ENCODE peak calls at places on chromosomes 2 and 18, in four cellular contexts. R is astrocyte of the spinal cord, U is fibroblast of the aortic adventitia, O is fibroblast of pulmonary artery. G is an unnamed sample.

GRCh38 chr18:12741351-12741750 is 38.5 kb downstream of the PSMG2 start:
- DNase-seq in R (peak; percentile 25), U (peak; percentile 53), O (peak; percentile 9), G (peak; percentile 72)

GRCh38 chr2:221529943-221530652 is 42.0 kb downstream of the EPHA4 start:
- DNase-seq in R (peak; percentile 77), U (peak; percentile 39), O (peak; percentile 58), G (peak; percentile 63)

GRCh38 chr2:172783091-172783898 is 47.6 kb downstream of the RAPGEF4 start:
- DNase-seq in R (peak; percentile 98), U (peak; percentile 82), O (peak; percentile 77), G (peak; percentile 91)

GRCh38 chr2:163983911-163984310 is 248.1 kb upstream of the FIGN start:
- DNase-seq in R (no peak), U (no peak), O (no peak), G (no peak)

GRCh38 chr2:70569559-70569958 is 15.9 kb upstream of the TGFA start:
- DNase-seq in R (no peak), U (no peak), O (no peak), G (no peak)

GRCh38 chr2:101474752-101475384 is at the start of gene RFX8:
- DNase-seq in R (peak; percentile 91), U (peak; percentile 90), O (peak; percentile 86), G (peak; percentile 84)

GRCh38 chr2:48287971-48288370 is 242.0 kb upstream of the STON1 start:
- DNase-seq in R (no peak), U (no peak), O (no peak), G (no peak)

GRCh38 chr2:27720004-27720551 is 51.4 kb upstream of the MRPL33 start:
- DNase-seq in R (peak; percentile 94), U (peak; percentile 91), O (peak; percentile 94), G (peak; percentile 90)

GRCh38 chr2:222887124-222887523 is 26.3 kb downstream of the ACSL3 start:
- DNase-seq in R (no peak), U (no peak), O (no peak), G (no peak)

GRCh38 chr2:129606496-129607270 is 372.8 kb upstream of the RAB6C start:
- DNase-seq in R (no peak), U (no peak), O (no peak), G (peak; percentile 50)

GRCh38 chr2:42095923-42096408 is 48.1 kb downstream of the PKDCC start:
- DNase-seq in R (peak; percentile 83), U (peak; percentile 90), O (peak; percentile 89), G (peak; percentile 91)

GRCh38 chr2:64873472-64873924 is 115.7 kb upstream of the SLC1A4 start:
- DNase-seq in R (peak; percentile 50), U (peak; percentile 54), O (peak; percentile 55), G (peak; percentile 49)

GRCh38 chr2:31383471-31384153 is 30.9 kb downstream of the XDH start:
- DNase-seq in R (peak; percentile 49), U (peak; percentile 28), O (peak; percentile 29), G (peak; percentile 24)

GRCh38 chr2:54471221-54471711 is 15.1 kb downstream of the SPTBN1 start:
- DNase-seq in R (peak; percentile 64), U (peak; percentile 92), O (peak; percentile 90), G (peak; percentile 89)

GRCh38 chr18:2570772-2571199 is 519 bp downstream of the METTL4 start:
- DNase-seq in R (peak; percentile 79), U (peak; percentile 72), O (peak; percentile 71), G (peak; percentile 70)

GRCh38 chr2:127637725-127638252 is 8.2 kb upstream of the GPR17 start:
- DNase-seq in R (peak; percentile 66), U (peak; percentile 80), O (peak; percentile 74), G (peak; percentile 62)

GRCh38 chr18:59478591-59478990 is 119.5 kb upstream of the LMAN1 start:
- DNase-seq in R (peak; percentile 18), U (peak; percentile 68), O (no peak), G (peak; percentile 21)

GRCh38 chr2:240506406-240507059 is 51.3 kb downstream of the ANKMY1 start:
- DNase-seq in R (no peak), U (no peak), O (no peak), G (no peak)

GRCh38 chr2:224922142-224922727 is 120.0 kb downstream of the DOCK10 start:
- DNase-seq in R (peak; percentile 66), U (no peak), O (no peak), G (peak; percentile 48)

GRCh38 chr2:212494413-212495020 is 44.1 kb downstream of the ERBB4 start:
- DNase-seq in R (no peak), U (peak; percentile 15), O (no peak), G (no peak)

GRCh38 chr2:61357681-61358080 is 113.2 kb downstream of the USP34 start:
- DNase-seq in R (no peak), U (no peak), O (peak; percentile 24), G (peak; percentile 37)

GRCh38 chr2:39618736-39619135 is 47.0 kb upstream of the TMEM178A start:
- DNase-seq in R (no peak), U (no peak), O (no peak), G (no peak)

GRCh38 chr2:37672870-37673184 is 1.4 kb upstream of the CDC42EP3 start:
- DNase-seq in R (no peak), U (peak; percentile 48), O (no peak), G (peak; percentile 31)

GRCh38 chr2:132538331-132538855 is 121.8 kb downstream of the GPR39 start:
- DNase-seq in R (no peak), U (no peak), O (no peak), G (no peak)

GRCh38 chr2:181122601-181123000 is 142.2 kb downstream of the UBE2E3 start:
- DNase-seq in R (no peak), U (no peak), O (no peak), G (no peak)

GRCh38 chr2:20236496-20236895 is 11.6 kb upstream of the SDC1 start:
- DNase-seq in R (no peak), U (no peak), O (no peak), G (no peak)

GRCh38 chr2:131039535-131039907 is 53.7 kb downstream of the FAM168B start:
- DNase-seq in R (no peak), U (no peak), O (no peak), G (no peak)

GRCh38 chr2:212227755-212228154 is 310.8 kb downstream of the ERBB4 start:
- DNase-seq in R (peak; percentile 78), U (peak; percentile 92), O (peak; percentile 92), G (peak; percentile 96)

GRCh38 chr2:66899648-66900047 is 464.7 kb downstream of the MEIS1 start:
- DNase-seq in R (no peak), U (no peak), O (no peak), G (no peak)

GRCh38 chr2:75481041-75481836 is 79.5 kb downstream of the EVA1A start:
- DNase-seq in R (peak; percentile 15), U (peak; percentile 56), O (peak; percentile 48), G (peak; percentile 68)

GRCh38 chr18:46723856-46724415 is 32.9 kb downstream of the ST8SIA5 start:
- DNase-seq in R (no peak), U (no peak), O (no peak), G (no peak)

GRCh38 chr2:113324684-113325160 is 46.0 kb upstream of the PAX8 start:
- DNase-seq in R (peak; percentile 70), U (peak; percentile 61), O (peak; percentile 57), G (peak; percentile 64)

GRCh38 chr2:24351981-24352380 is 8.4 kb downstream of the ITSN2 start:
- DNase-seq in R (no peak), U (no peak), O (no peak), G (no peak)

GRCh38 chr2:24353364-24353763 is 7.0 kb downstream of the ITSN2 start:
- DNase-seq in R (no peak), U (no peak), O (no peak), G (no peak)

GRCh38 chr2:24352664-24353063 is 7.7 kb downstream of the ITSN2 start:
- DNase-seq in R (no peak), U (peak; percentile 58), O (peak; percentile 46), G (no peak)

GRCh38 chr2:24350826-24351626 is 9.3 kb downstream of the ITSN2 start:
- DNase-seq in R (no peak), U (no peak), O (no peak), G (no peak)

DNA sequence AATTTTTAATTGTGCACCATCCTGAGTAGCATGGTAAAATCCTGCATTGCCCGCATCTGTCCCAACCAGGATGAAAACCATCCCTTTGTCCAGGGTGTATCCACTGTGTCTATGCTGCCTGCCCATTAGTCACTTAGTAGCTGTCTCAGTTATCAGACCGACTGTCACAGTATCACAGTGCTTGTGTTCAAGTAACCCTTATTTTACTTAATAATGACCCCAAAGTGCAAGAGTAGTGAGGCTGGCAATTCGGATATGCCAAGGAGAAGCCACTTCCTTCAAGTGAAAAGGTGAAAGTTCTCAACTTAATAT is 8.8 kb downstream of the ITSN2 start:
- DNase-seq in R (no peak), U (no peak), O (no peak), G (no peak)
- H3K4me3 ChIP-seq in R (no peak overlapping the region), U (no peak overlapping the region), O (no peak overlapping the region), G (no peak overlapping the region)

GRCh38 chr18:3836937-3837336 is 387.0 kb downstream of the TGIF1 start:
- DNase-seq in R (no peak), U (peak; percentile 25), O (no peak), G (no peak)

GRCh38 chr18:3827236-3827635 is 377.3 kb downstream of the TGIF1 start:
- DNase-seq in R (no peak), U (peak; percentile 28), O (no peak), G (no peak)

GRCh38 chr18:3830604-3831003 is 380.6 kb downstream of the TGIF1 start:
- DNase-seq in R (no peak), U (no peak), O (no peak), G (no peak)

GRCh38 chr18:3836483-3836882 is 386.5 kb downstream of the TGIF1 start:
- DNase-seq in R (no peak), U (no peak), O (no peak), G (no peak)

GRCh38 chr18:3832211-3832610 is 382.2 kb downstream of the TGIF1 start:
- DNase-seq in R (no peak), U (no peak), O (no peak), G (no peak)
- H3K4me3 ChIP-seq in R (no peak overlapping the region), U (no peak overlapping the region), O (no peak overlapping the region), G (no peak overlapping the region)

GRCh38 chr2:102620367-102620766 is 1.0 kb downstream of the SLC9A2 start:
- DNase-seq in R (no peak), U (no peak), O (no peak), G (no peak)

GRCh38 chr2:102622646-102623045 is 3.3 kb downstream of the SLC9A2 start:
- DNase-seq in R (no peak), U (no peak), O (no peak), G (no peak)

GRCh38 chr2:102618452-102619413 is 620 bp upstream of the SLC9A2 start:
- DNase-seq in R (peak; percentile 13), U (peak; percentile 5), O (no peak), G (peak; percentile 18)

GRCh38 chr2:102619414-102620319 is at the start of gene SLC9A2:
- DNase-seq in R (no peak), U (no peak), O (no peak), G (no peak)

GRCh38 chr2:102621630-102622029 is 2.3 kb downstream of the SLC9A2 start:
- DNase-seq in R (no peak), U (no peak), O (no peak), G (no peak)
- H3K4me3 ChIP-seq in R (no peak overlapping the region), U (no peak overlapping the region), O (no peak overlapping the region), G (no peak overlapping the region)

DNA sequence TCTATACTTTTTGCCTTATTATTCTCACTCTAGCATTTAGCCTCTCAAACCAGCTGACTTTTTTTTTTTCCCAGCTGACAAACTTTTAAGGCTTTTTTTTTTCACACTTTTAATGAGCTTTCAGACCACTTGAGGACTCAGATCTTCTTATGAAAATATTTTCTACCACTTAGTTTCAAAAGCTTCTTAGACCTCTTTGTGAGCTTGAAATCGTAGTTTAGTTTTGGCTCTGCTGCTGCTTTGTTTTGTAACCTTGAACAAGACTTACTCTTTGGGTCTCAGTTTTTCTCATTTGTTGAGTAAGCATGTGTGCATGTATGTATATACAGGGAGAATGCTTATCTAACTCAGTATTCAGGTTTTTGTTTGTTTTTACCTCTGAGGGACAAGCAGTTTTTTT is 3.5 kb downstream of the NBEAL1 start:
- DNase-seq in R (peak; percentile 36), U (peak; percentile 50), O (peak; percentile 41), G (peak; percentile 53)
- H3K4me3 ChIP-seq in R (peak overlapping the region; percentile 30), U (peak overlapping the region; percentile 58), O (peak overlapping the region; percentile 98), G (peak overlapping the region; percentile 28)